ENCODE peak calls at places on chromosomes 6 and 20, in eight cellular contexts. X is activated T-cell treated with anti-CD3 and anti-CD28 coated beads, Interleukin-2, amount 50 U/mL, for 72 hours; M is neural progenitor cell; E is skeletal muscle cell; L is effector memory CD8-positive, alpha-beta T cell; F is NCI-H1436; C is RWPE1; V is cardiac muscle cell. Y is an unnamed sample.
A peak's percentile ranks its signal among the peaks of the same experiment; 100 is the strongest.

GRCh38 chr6:119027465-119027864 is 51.0 kb downstream of the FAM184A start:
- DNase-seq in X (no peak), L (no peak), V (no peak), F (no peak), E (no peak), M (no peak), C (no peak), Y (no peak)

GRCh38 chr20:64111841-64112641 is 4.7 kb upstream of the NPBWR2 start:
- DNase-seq in V (no peak), M (no peak), X (no peak), F (peak; percentile 32), E (no peak), L (peak; percentile 0), C (no peak), Y (no peak)

GRCh38 chr20:18524646-18525045 is 16.9 kb downstream of the SEC23B start:
- DNase-seq in E (peak; percentile 41), M (no peak), C (peak; percentile 44), L (no peak), X (no peak), F (no peak), V (peak; percentile 9), Y (no peak)

GRCh38 chr20:24465730-24466129 is 3.7 kb upstream of the SYNDIG1 start:
- DNase-seq in V (peak; percentile 60), M (no peak), E (no peak), L (no peak), C (no peak), F (no peak), X (no peak), Y (no peak)

GRCh38 chr6:63805808-63806572 is 170.4 kb downstream of the PHF3 start:
- DNase-seq in C (peak; percentile 70), E (peak; percentile 86), X (no peak), L (no peak), V (peak; percentile 83), F (no peak), M (peak; percentile 8), Y (peak; percentile 50)

GRCh38 chr6:404685-405423 is 13.3 kb downstream of the IRF4 start:
- DNase-seq in V (no peak), L (no peak), C (no peak), M (no peak), X (no peak), F (no peak), E (no peak), Y (no peak)

GRCh38 chr6:16109659-16110300 is 19.1 kb upstream of the MYLIP start:
- DNase-seq in E (no peak), C (no peak), V (peak; percentile 27), X (no peak), L (no peak), M (no peak), F (no peak), Y (no peak)

GRCh38 chr6:168675375-168675774 is 234.4 kb downstream of the SMOC2 start:
- DNase-seq in V (no peak), L (no peak), M (no peak), E (no peak), F (no peak), C (no peak), X (no peak), Y (no peak)

GRCh38 chr20:61739832-61740118 is 325.9 kb downstream of the TAF4 start:
- DNase-seq in C (no peak), F (no peak), V (no peak), M (no peak), L (no peak), E (no peak), X (no peak), Y (no peak)

GRCh38 chr6:23097569-23097968 is 528.2 kb downstream of the HDGFL1 start:
- DNase-seq in L (no peak), C (no peak), X (no peak), V (no peak), E (peak; percentile 26), M (no peak), F (no peak), Y (no peak)

GRCh38 chr20:47576516-47577033 is 74.9 kb downstream of the NCOA3 start:
- DNase-seq in C (peak; percentile 93), F (peak; percentile 60), M (peak; percentile 32), E (no peak), L (no peak), V (peak; percentile 90), X (no peak), Y (peak; percentile 23)

GRCh38 chr6:15628499-15629131 is 34.2 kb downstream of the DTNBP1 start:
- DNase-seq in V (peak; percentile 86), E (peak; percentile 79), L (peak; percentile 27), C (no peak), X (peak; percentile 66), F (no peak), M (no peak), Y (no peak)

GRCh38 chr6:159312204-159312603 is 143.0 kb downstream of the FNDC1 start:
- DNase-seq in C (no peak), F (no peak), L (no peak), V (peak; percentile 18), M (no peak), X (no peak), E (no peak), Y (no peak)

GRCh38 chr6:56193846-56194245 is 53.5 kb downstream of the COL21A1 start:
- DNase-seq in L (no peak), M (no peak), F (no peak), V (peak; percentile 27), E (peak; percentile 55), X (no peak), C (no peak), Y (no peak)

GRCh38 chr20:50112512-50113419 is at the start of gene UBE2V1:
- DNase-seq in V (peak; percentile 93), F (peak; percentile 79), L (peak; percentile 79), E (peak; percentile 66), M (peak; percentile 94), C (peak; percentile 99), X (peak; percentile 90), Y (peak; percentile 83)

GRCh38 chr6:161353208-161353613 is 79.3 kb upstream of the AGPAT4 start:
- DNase-seq in X (no peak), F (no peak), C (no peak), L (no peak), E (no peak), V (peak; percentile 39), M (peak; percentile 70), Y (no peak)

GRCh38 chr6:147158881-147159280 is 45.3 kb upstream of the STXBP5 start:
- DNase-seq in F (no peak), L (no peak), V (no peak), M (no peak), C (no peak), E (no peak), X (no peak), Y (no peak)

GRCh38 chr20:17992224-17992637 is 23.4 kb downstream of the MGME1 start:
- DNase-seq in M (no peak), L (no peak), F (no peak), V (peak; percentile 3), X (peak; percentile 62), E (no peak), C (no peak), Y (no peak)

GRCh38 chr20:36745234-36745926 is 510 bp downstream of the NDRG3 start:
- DNase-seq in V (peak; percentile 8), L (no peak), F (peak; percentile 14), E (no peak), X (no peak), C (no peak), M (peak; percentile 26), Y (peak; percentile 6)

GRCh38 chr20:33148040-33148439 is 19.9 kb upstream of the BPIFA2 start:
- DNase-seq in F (no peak), E (no peak), V (no peak), M (no peak), X (no peak), L (no peak), C (no peak), Y (no peak)

GRCh38 chr6:11368760-11369159 is 136.3 kb upstream of the NEDD9 start:
- DNase-seq in V (no peak), L (no peak), C (peak; percentile 43), F (no peak), M (no peak), E (no peak), X (peak; percentile 47), Y (no peak)

GRCh38 chr20:51600950-51601349 is 58.4 kb upstream of the NFATC2 start:
- DNase-seq in F (no peak), V (no peak), C (no peak), M (no peak), X (no peak), L (no peak), E (no peak), Y (no peak)